ENCODE peak calls at places on chromosomes 11 and 22, in eight cellular contexts. W is neuronal stem cell, G is IMR-90, V is Karpas-422, B is SK-N-SH, Q is MM.1S, X is mammary epithelial cell, H is H9. O is an unnamed sample.

GRCh38 chr22:36457688-36458450 is 23.6 kb downstream of the TXN2 start:
- DNase-seq in W (no peak), G (no peak), V (no peak), B (no peak), Q (no peak), X (no peak), H (peak; percentile 58), O (peak; percentile 56)

GRCh38 chr11:134132808-134133207 is 63.9 kb downstream of the JAM3 start:
- DNase-seq in W (no peak), G (peak; percentile 23), V (no peak), B (no peak), Q (no peak), X (peak; percentile 27), H (no peak), O (no peak)

GRCh38 chr11:16041207-16041606 is 315.1 kb downstream of the SOX6 start:
- DNase-seq in W (no peak), G (no peak), V (no peak), B (no peak), Q (no peak), X (no peak), H (no peak), O (no peak)

GRCh38 chr11:104343578-104343977 is 179.6 kb upstream of the PDGFD start:
- DNase-seq in W (no peak), G (peak; percentile 7), V (peak; percentile 83), B (no peak), Q (no peak), X (peak; percentile 7), H (no peak), O (no peak)

GRCh38 chr11:104118105-104118762 is 45.7 kb downstream of the PDGFD start:
- DNase-seq in W (no peak), G (no peak), V (no peak), B (no peak), Q (no peak), X (no peak), H (no peak), O (no peak)

GRCh38 chr22:47205081-47205491 is 442.6 kb downstream of the TBC1D22A start:
- DNase-seq in W (no peak), G (no peak), V (no peak), B (no peak), Q (no peak), X (no peak), H (no peak), O (no peak)

GRCh38 chr11:85699957-85700741 is 14.2 kb upstream of the CCDC89 start:
- DNase-seq in W (no peak), G (no peak), V (no peak), B (no peak), Q (peak; percentile 37), X (no peak), H (no peak), O (no peak)

GRCh38 chr11:95085117-95085825 is 4.4 kb upstream of the ENDOD1 start:
- DNase-seq in W (no peak), G (no peak), V (no peak), B (no peak), Q (no peak), X (no peak), H (no peak), O (no peak)

GRCh38 chr22:39991164-39991860 is 3.4 kb upstream of the FAM83F start:
- DNase-seq in W (no peak), G (no peak), V (no peak), B (no peak), Q (no peak), X (no peak), H (no peak), O (no peak)

GRCh38 chr22:39989633-39990032 is 5.1 kb upstream of the FAM83F start:
- DNase-seq in W (no peak), G (no peak), V (no peak), B (no peak), Q (no peak), X (no peak), H (no peak), O (no peak)

GRCh38 chr22:39990688-39991087 is 4.1 kb upstream of the FAM83F start:
- DNase-seq in W (no peak), G (no peak), V (no peak), B (no peak), Q (no peak), X (no peak), H (no peak), O (no peak)

GRCh38 chr22:39985383-39986045 is 9.2 kb upstream of the FAM83F start:
- DNase-seq in W (no peak), G (no peak), V (no peak), B (no peak), Q (no peak), X (peak; percentile 68), H (no peak), O (no peak)

DNA sequence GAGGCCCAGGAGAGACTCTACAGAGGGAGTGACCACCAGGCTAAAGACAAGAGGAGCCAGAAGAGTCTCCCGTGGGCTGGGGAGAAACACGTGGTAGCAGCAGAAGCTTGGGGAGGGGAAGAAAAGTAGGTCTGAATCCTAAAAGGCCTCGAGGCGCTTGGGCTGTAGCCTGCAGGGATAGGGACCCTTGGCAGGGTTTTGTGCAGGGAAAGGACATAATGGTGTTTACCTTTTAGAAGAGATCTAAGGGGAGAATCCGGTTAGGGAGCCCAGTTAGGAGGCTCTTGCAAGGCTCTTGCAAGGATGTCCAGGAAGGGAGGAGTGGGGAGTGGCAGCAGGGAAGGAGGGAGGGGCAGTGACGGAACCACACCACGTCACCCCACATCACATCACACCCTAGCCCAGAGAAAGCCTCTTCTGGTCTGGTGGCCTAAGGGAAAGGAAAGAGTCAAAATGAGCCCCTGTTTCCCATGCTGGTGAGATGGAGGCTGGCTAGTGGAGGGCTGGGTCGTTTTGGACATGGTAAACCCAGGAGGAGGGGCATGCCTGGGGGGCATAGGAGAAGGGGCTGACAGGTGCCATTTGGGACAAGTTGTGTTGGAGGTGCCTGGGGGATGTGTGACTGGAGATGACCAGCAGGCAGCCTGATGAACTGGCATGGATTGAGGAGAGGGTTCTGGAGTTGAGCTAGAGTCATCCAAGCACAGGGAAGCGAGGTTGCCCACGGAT is 6.2 kb upstream of the FAM83F start:
- DNase-seq in W (no peak), G (no peak), V (no peak), B (no peak), Q (no peak), X (no peak), H (no peak), O (no peak)
- H2AFZ ChIP-seq in W (no peak overlapping the region), G (no peak overlapping the region), V (no peak overlapping the region), B (no peak overlapping the region), Q (no peak overlapping the region), X (no peak overlapping the region), H (no peak overlapping the region), O (no peak overlapping the region)

DNA sequence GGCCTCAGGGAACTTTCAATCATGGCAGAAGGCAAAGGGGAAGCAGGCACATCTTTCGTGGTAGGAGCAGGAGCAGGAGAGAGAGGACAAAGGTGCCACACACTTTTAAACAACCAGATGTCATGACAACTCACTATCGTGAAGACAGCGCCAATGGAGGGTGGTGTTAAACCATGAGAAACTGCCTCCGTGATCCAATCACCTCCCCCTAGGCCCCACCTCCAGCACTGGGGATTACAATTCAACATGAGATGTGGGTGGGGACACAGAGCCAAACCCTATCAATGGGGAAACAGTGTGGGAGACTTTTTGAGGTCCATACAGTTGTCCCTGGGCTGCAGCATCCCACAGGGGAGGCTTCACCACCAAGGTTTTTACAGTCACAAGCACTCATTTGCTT is 41.9 kb upstream of the CFAP300 start:
- DNase-seq in W (no peak), G (no peak), V (no peak), B (no peak), Q (no peak), X (no peak), H (peak; percentile 34), O (no peak)
- H3K27ac ChIP-seq in W (no peak overlapping the region), G (no peak overlapping the region), V (no peak overlapping the region), B (no peak overlapping the region), Q (no peak overlapping the region), X (no peak overlapping the region), H (no peak overlapping the region), O (no peak overlapping the region)

GRCh38 chr11:48000432-48000831 is 20.1 kb downstream of the PTPRJ start:
- DNase-seq in W (no peak), G (no peak), V (no peak), B (no peak), Q (no peak), X (no peak), H (no peak), O (no peak)

GRCh38 chr11:48002565-48002964 is 22.2 kb downstream of the PTPRJ start:
- DNase-seq in W (no peak), G (no peak), V (no peak), B (no peak), Q (no peak), X (no peak), H (no peak), O (no peak)

GRCh38 chr11:48003926-48004325 is 23.6 kb downstream of the PTPRJ start:
- DNase-seq in W (no peak), G (no peak), V (no peak), B (no peak), Q (no peak), X (no peak), H (no peak), O (no peak)

GRCh38 chr11:47998733-47999359 is 18.5 kb downstream of the PTPRJ start:
- DNase-seq in W (no peak), G (no peak), V (no peak), B (no peak), Q (no peak), X (no peak), H (no peak), O (peak; percentile 41)

DNA sequence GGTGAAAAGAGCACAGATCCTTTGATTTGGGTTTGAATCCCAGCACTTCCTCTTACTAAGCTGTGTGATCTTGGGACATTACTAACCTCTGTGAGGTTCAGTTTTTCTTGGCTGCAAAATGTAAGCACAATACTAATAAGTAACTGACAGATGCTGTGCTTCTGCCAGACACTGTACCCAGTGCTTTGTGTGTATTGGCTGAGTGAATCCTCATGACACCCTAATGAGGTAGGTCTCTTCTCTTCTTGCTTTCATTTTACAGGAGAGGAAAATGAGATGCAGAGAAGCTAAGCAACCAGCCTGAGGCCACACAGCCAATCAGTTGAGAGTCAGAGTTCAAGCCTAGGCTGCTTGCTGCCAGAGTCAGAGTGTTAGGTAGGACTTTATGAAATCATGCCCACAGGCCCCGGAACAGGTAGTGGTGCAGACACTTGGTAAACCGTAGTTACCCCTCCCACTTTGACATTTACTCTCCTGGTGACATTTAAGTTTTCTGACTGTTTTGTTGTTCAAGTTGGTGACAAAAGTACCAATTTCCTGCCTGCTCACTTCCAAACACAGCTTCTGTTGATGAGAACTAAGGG is 21.2 kb downstream of the PTPRJ start:
- DNase-seq in W (no peak), G (peak; percentile 94), V (peak; percentile 81), B (no peak), Q (no peak), X (no peak), H (no peak), O (peak; percentile 83)
- H3K4me1 ChIP-seq in W (peaks cover 34% of the 10 kb centered on the region), G (peaks cover 37% of the 10 kb centered on the region), V (peaks cover 100% of the 10 kb centered on the region), B (peaks cover 12% of the 10 kb centered on the region), Q (peaks cover 24% of the 10 kb centered on the region), X (no peaks in the 10 kb centered on the region), H (peaks cover 15% of the 10 kb centered on the region), O (peaks cover 23% of the 10 kb centered on the region)

GRCh38 chr11:1943977-1944376 is 3.2 kb upstream of the MRPL23 start:
- DNase-seq in W (no peak), G (peak; percentile 5), V (no peak), B (no peak), Q (no peak), X (peak; percentile 76), H (no peak), O (peak; percentile 14)

GRCh38 chr11:1947592-1948237 is 583 bp downstream of the MRPL23 start:
- DNase-seq in W (no peak), G (no peak), V (no peak), B (no peak), Q (no peak), X (no peak), H (no peak), O (no peak)

GRCh38 chr11:1942541-1943260 is 4.4 kb upstream of the MRPL23 start:
- DNase-seq in W (no peak), G (no peak), V (no peak), B (no peak), Q (no peak), X (no peak), H (no peak), O (no peak)

GRCh38 chr11:1946812-1947480 is at the start of gene MRPL23:
- DNase-seq in W (no peak), G (no peak), V (no peak), B (no peak), Q (no peak), X (no peak), H (no peak), O (no peak)

DNA sequence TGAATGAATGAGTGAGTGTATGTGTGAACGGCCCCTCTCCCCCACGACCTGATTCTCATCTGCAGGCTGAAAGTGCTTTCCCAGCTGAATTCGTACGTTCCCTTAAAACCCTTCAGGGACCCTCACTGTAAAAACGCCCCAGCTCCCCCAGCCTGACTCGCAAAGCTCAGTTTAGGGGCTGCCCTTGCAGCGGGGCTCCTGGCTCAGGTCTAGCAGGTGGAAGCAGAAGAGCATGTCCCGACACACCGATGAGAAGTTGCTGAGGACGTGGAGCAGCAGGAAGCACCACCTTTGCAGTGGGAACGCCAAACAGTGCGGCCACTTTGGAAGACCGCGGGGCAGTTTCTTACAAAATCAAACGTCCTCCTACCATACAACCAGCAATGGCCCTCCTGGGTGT is 3.6 kb upstream of the MRPL23 start:
- DNase-seq in W (no peak), G (no peak), V (no peak), B (no peak), Q (no peak), X (no peak), H (no peak), O (no peak)
- H2AFZ ChIP-seq in W (no peak overlapping the region), G (peak overlapping the region; percentile 51), V (no peak overlapping the region), B (no peak overlapping the region), Q (no peak overlapping the region), X (peak overlapping the region; percentile 55), H (no peak overlapping the region), O (no peak overlapping the region)

O was measured in astrocyte.